ENCODE peak calls at places on chromosomes 1 and 21, in ten cellular contexts. C is prostate gland, K is IMR-90, G is GM12892, E is Peyer's patch, S is testis, H is right lobe of liver, A is tibial nerve, T is transverse colon, Z is stomach. Q is an unnamed sample.

GRCh38 chr1:234755449-234755863 is 145.5 kb upstream of the IRF2BP2 start:
- DNase-seq in C (peak), K (peak), G (no peak), E (peak), S (peak), H (peak), A (peak), T (peak), Z (peak), Q (peak)

GRCh38 chr21:45386728-45387371 is 18.1 kb upstream of the COL18A1 start:
- DNase-seq in C (no peak), K (peak), G (no peak), E (no peak), S (peak), H (peak), A (no peak), T (no peak), Z (no peak), Q (peak)

GRCh38 chr1:81562934-81563333 is 237.8 kb upstream of the ADGRL2 start:
- DNase-seq in C (no peak), K (no peak), G (no peak), E (no peak), S (no peak), H (no peak), A (no peak), T (no peak), Z (no peak), Q (no peak)

GRCh38 chr1:236536540-236536939 is 12.8 kb downstream of the LGALS8 start:
- DNase-seq in C (no peak), K (no peak), G (no peak), E (no peak), S (no peak), H (no peak), A (no peak), T (no peak), Z (no peak), Q (no peak)

GRCh38 chr21:14487490-14488432 is 58.4 kb downstream of the SAMSN1 start:
- DNase-seq in C (no peak), K (no peak), G (no peak), E (no peak), S (no peak), H (no peak), A (no peak), T (no peak), Z (no peak), Q (no peak)

GRCh38 chr1:153538315-153538821 is 2.4 kb downstream of the S100A5 start:
- DNase-seq in C (no peak), K (peak), G (no peak), E (no peak), S (no peak), H (no peak), A (no peak), T (peak), Z (peak), Q (peak)

GRCh38 chr21:32520885-32521735 is 64.2 kb downstream of the TCP10L start:
- DNase-seq in C (peak), K (peak), G (no peak), E (peak), S (peak), H (no peak), A (peak), T (peak), Z (peak), Q (peak)

GRCh38 chr1:152906023-152906565 is 2.3 kb upstream of the IVL start:
- DNase-seq in C (no peak), K (peak), G (no peak), E (no peak), S (no peak), H (no peak), A (no peak), T (no peak), Z (no peak), Q (peak)

GRCh38 chr1:39501666-39502065 is 10.2 kb downstream of the BMP8A start:
- DNase-seq in C (no peak), K (peak), G (no peak), E (no peak), S (no peak), H (no peak), A (no peak), T (no peak), Z (no peak), Q (no peak)

GRCh38 chr1:232925421-232926202 is 24.8 kb upstream of the NTPCR start:
- DNase-seq in C (no peak), K (no peak), G (no peak), E (no peak), S (no peak), H (no peak), A (no peak), T (no peak), Z (no peak), Q (no peak)

GRCh38 chr1:32241011-32241763 is 5.8 kb upstream of the FAM167B start:
- DNase-seq in C (peak), K (peak), G (peak), E (peak), S (peak), H (peak), A (no peak), T (peak), Z (peak), Q (no peak)

GRCh38 chr1:32239335-32239734 is 7.7 kb upstream of the FAM167B start:
- DNase-seq in C (no peak), K (no peak), G (no peak), E (no peak), S (peak), H (no peak), A (no peak), T (peak), Z (no peak), Q (no peak)

GRCh38 chr1:32239790-32240139 is 7.3 kb upstream of the FAM167B start:
- DNase-seq in C (no peak), K (no peak), G (no peak), E (no peak), S (peak), H (no peak), A (no peak), T (peak), Z (no peak), Q (no peak)

GRCh38 chr1:32242341-32242851 is 4.6 kb upstream of the FAM167B start:
- DNase-seq in C (no peak), K (no peak), G (no peak), E (no peak), S (peak), H (no peak), A (no peak), T (peak), Z (no peak), Q (no peak)

GRCh38 chr1:32240140-32240951 is 6.7 kb upstream of the FAM167B start:
- DNase-seq in C (peak), K (peak), G (no peak), E (peak), S (peak), H (peak), A (peak), T (peak), Z (peak), Q (no peak)
- TF ChIP-seq POLR2A in C (peak), K (peak), G (no peak), E (peak), S (peak), H (peak), A (no peak), T (peak), Z (no peak), Q (no peak)

GRCh38 chr1:53549781-53550180 is 90.6 kb downstream of the DMRTB1 start:
- DNase-seq in C (no peak), K (no peak), G (no peak), E (no peak), S (no peak), H (peak), A (no peak), T (no peak), Z (no peak), Q (no peak)
- TF ChIP-seq POLR2A in C (no peak), K (no peak), G (no peak), E (no peak), S (no peak), H (no peak), A (no peak), T (no peak), Z (no peak), Q (no peak)

DNA sequence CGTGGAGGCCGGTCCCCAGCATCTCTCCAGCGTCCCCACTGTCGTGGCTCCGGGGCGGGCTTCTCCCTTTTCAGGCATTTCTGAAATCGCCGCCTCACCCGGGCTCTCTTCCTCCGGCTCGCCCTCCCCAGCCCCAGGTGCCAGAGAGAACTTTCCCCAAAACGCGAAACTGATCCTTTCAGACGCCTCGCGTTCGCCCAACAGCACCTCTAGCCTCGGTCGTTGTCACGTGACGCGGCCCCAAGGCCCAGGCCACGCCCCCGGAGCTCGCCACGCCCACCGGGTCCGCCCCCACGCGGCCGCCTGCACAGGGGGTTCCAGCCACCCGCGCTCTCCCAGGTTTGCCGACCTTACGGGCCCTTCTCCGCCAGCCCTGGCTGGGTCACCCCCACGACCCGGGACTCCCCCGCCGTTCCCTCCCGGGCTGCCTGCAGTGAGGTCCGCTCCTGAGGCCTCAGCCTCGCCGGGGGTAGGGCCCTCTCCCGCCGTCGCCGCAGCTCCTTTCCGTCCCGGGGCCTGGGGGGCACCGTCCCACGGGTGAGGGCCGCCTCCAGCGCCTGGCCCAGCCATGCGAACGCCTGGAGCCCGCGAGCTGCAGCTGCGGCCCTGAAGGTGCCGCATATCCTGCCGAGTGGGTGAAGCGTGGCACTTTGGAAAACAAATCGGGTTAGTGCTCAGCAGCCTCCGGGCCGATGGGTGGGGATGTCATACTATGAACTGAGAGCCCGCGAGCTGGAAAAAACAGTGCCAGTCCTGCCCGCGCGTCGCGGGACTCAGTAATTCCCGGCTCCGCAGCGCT is 21.0 kb downstream of the H3-3A start:
- DNase-seq in C (peak), K (peak), G (peak), E (peak), S (peak), H (peak), A (peak), T (peak), Z (peak), Q (peak)
- TF ChIP-seq POLR2A in C (peak), K (no peak), G (peak), E (no peak), S (no peak), H (no peak), A (peak), T (no peak), Z (no peak), Q (no peak)

DNA sequence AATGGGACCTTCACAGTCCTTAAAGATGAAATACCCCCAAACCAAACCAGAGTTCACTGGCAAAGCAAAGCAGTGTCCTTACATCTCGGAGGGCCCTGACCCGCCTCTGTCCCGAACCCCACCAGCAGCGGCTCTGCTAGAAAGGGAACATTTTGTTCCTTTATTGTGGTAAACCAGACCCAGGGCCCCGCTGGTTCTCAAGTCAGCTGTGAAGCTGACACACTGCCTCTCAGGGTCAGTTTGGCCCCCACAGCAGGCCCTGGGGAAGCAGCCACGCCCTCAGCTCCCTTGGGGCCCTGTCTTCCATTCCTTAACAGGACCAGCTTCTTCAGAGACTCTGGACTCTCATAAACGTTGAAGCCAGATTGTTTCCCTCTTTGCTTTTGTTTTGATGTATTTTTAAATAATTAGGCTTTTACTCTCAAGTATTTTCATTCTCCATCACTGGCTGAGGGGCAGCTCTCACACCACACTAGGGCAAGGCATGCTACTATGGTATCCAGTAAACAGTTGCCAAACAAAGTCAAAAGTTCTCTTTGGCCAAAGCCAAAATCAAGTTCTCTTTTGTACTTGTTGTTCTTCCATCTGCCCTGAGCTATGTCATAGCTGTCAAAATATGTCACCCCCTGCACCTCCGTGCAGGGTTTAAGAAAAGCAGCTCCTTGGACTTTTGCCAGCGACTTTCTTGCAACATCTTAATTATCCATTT is 61.1 kb upstream of the ANGPTL1 start:
- DNase-seq in C (no peak), K (peak), G (no peak), E (peak), S (peak), H (no peak), A (peak), T (peak), Z (no peak), Q (peak)
- TF ChIP-seq POLR2A in C (no peak), K (no peak), G (no peak), E (no peak), S (no peak), H (no peak), A (no peak), T (peak), Z (no peak), Q (no peak)

GRCh38 chr1:192575499-192576189 is at the start of gene RGS1:
- DNase-seq in C (no peak), K (no peak), G (no peak), E (peak), S (peak), H (no peak), A (no peak), T (peak), Z (peak), Q (no peak)
- TF ChIP-seq POLR2A in C (no peak), K (no peak), G (peak), E (peak), S (no peak), H (peak), A (peak), T (peak), Z (no peak), Q (no peak)

DNA sequence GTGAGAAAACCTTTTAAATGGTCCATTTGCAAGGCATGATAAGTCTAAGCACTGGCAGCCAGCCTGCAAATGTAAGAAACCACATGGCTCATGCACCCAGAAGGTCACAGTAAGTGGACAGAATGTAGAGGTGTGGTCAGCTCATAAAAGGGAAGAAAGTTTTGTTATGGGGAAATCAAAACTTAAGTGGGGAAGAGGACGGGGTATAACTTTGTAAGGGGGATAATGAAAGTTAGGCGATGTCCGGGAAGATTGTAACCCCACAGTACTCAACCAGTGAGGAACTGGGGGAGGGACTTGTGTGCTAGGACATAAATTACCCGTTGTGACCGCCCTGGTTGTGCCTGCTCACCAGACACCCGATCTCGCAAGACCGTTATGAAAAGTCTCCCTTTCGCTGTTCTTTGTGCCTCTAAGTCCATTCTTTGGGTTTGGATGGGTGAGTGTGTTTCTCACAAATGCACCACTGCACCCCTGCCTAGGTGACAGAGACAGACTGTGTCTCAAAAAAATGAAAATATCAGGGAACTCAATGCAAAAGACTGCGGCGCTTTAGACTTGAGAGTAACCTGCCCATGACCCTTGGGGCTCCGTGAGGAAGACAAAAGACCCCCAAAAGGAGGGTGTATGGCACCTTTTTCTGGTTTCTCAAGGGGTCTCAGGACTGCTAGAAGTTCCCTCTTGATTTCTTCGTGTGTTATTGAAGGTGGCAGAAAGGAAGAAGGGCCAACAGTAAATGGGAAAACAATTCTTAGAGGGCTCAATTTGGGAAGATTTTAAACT is 28.6 kb upstream of the ZNF496 start:
- DNase-seq in C (no peak), K (no peak), G (no peak), E (no peak), S (peak), H (no peak), A (no peak), T (no peak), Z (no peak), Q (no peak)
- TF ChIP-seq POLR2A in C (no peak), K (no peak), G (no peak), E (no peak), S (no peak), H (peak), A (no peak), T (peak), Z (no peak), Q (no peak)

GRCh38 chr1:169921080-169921479 is 27.4 kb upstream of the SCYL3 start:
- DNase-seq in C (no peak), K (no peak), G (no peak), E (no peak), S (no peak), H (no peak), A (no peak), T (no peak), Z (no peak), Q (no peak)

GRCh38 chr1:169909499-169909898 is 15.8 kb upstream of the SCYL3 start:
- DNase-seq in C (no peak), K (no peak), G (no peak), E (no peak), S (no peak), H (no peak), A (no peak), T (no peak), Z (no peak), Q (no peak)

GRCh38 chr1:169918927-169919326 is 25.2 kb upstream of the SCYL3 start:
- DNase-seq in C (no peak), K (no peak), G (no peak), E (no peak), S (no peak), H (no peak), A (no peak), T (no peak), Z (no peak), Q (no peak)

GRCh38 chr1:169914534-169914933 is 20.8 kb upstream of the SCYL3 start:
- DNase-seq in C (no peak), K (peak), G (no peak), E (no peak), S (no peak), H (no peak), A (no peak), T (no peak), Z (no peak), Q (no peak)

GRCh38 chr1:169915150-169915549 is 21.5 kb upstream of the SCYL3 start:
- DNase-seq in C (no peak), K (no peak), G (no peak), E (no peak), S (no peak), H (no peak), A (no peak), T (no peak), Z (no peak), Q (no peak)
- TF ChIP-seq POLR2A in C (no peak), K (no peak), G (no peak), E (no peak), S (no peak), H (no peak), A (no peak), T (no peak), Z (no peak), Q (no peak)

DNA sequence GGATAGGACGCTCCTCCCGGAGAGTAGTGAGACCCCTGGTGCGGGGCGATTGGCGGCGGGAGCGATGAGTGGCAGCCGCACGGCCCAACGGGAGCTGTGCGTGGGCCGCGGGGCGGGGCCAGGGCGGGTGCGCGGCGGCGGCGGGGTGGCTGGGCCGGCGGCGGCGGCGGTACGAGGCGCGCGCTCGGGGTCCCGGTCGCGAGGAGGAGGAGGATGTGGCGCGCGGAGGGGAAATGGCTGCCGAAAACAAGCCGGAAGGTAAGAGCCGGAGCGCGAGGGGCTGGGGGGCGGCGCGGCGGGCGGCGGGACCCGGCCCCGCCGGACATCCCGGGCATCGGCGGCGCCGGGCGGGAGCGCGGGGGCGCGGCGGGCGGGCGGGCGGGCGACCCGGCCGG is at the start of gene CAMTA1:
- DNase-seq in C (no peak), K (no peak), G (peak), E (no peak), S (no peak), H (no peak), A (no peak), T (no peak), Z (no peak), Q (no peak)
- TF ChIP-seq POLR2A in C (peak), K (peak), G (no peak), E (no peak), S (no peak), H (no peak), A (peak), T (no peak), Z (no peak), Q (no peak)

GRCh38 chr21:43918385-43918947 is 53.4 kb downstream of the AGPAT3 start:
- DNase-seq in C (no peak), K (no peak), G (no peak), E (no peak), S (no peak), H (peak), A (no peak), T (no peak), Z (no peak), Q (no peak)

GRCh38 chr21:43917515-43918384 is 52.7 kb downstream of the AGPAT3 start:
- DNase-seq in C (no peak), K (no peak), G (no peak), E (no peak), S (no peak), H (peak), A (no peak), T (peak), Z (peak), Q (no peak)

GRCh38 chr21:43916076-43916475 is 51.1 kb downstream of the AGPAT3 start:
- DNase-seq in C (no peak), K (no peak), G (no peak), E (no peak), S (no peak), H (no peak), A (no peak), T (no peak), Z (no peak), Q (no peak)

GRCh38 chr21:43919283-43919682 is 54.3 kb downstream of the AGPAT3 start:
- DNase-seq in C (no peak), K (no peak), G (no peak), E (no peak), S (no peak), H (no peak), A (no peak), T (no peak), Z (no peak), Q (no peak)

GRCh38 chr21:43916691-43917514 is 51.9 kb downstream of the AGPAT3 start:
- DNase-seq in C (no peak), K (peak), G (peak), E (peak), S (no peak), H (peak), A (no peak), T (no peak), Z (no peak), Q (no peak)
- TF ChIP-seq POLR2A in C (no peak), K (no peak), G (no peak), E (no peak), S (no peak), H (no peak), A (no peak), T (no peak), Z (no peak), Q (no peak)